ENCODE peak calls at places on chromosomes 11 and 22, in five cellular contexts. D is thoracic aorta, P is mucosa of descending colon, O is neuronal stem cell, X is fibroblast of the aortic adventitia. W is an unnamed sample.

GRCh38 chr11:82865841-82866240 is 34.4 kb downstream of the PRCP start:
- DNase-seq in D (no peak), P (no peak), O (no peak), X (no peak), W (peak)

GRCh38 chr11:17333799-17334586 is 17.6 kb upstream of the NCR3LG1 start:
- DNase-seq in D (no peak), P (no peak), O (no peak), X (no peak), W (no peak)

GRCh38 chr11:36492724-36493304 is 17.3 kb downstream of the TRAF6 start:
- DNase-seq in D (no peak), P (peak), O (peak), X (peak), W (peak)

GRCh38 chr11:14519692-14520085 is 497 bp downstream of the PSMA1 start:
- DNase-seq in D (no peak), P (no peak), O (no peak), X (no peak), W (no peak)

GRCh38 chr11:1832181-1832988 is 2.4 kb upstream of the SYT8 start:
- DNase-seq in D (no peak), P (peak), O (peak), X (peak), W (peak)

GRCh38 chr11:134466909-134467567 is 55.0 kb upstream of the B3GAT1 start:
- DNase-seq in D (no peak), P (peak), O (no peak), X (no peak), W (no peak)

GRCh38 chr11:114251797-114252327 is 44.3 kb upstream of the NNMT start:
- DNase-seq in D (no peak), P (no peak), O (no peak), X (no peak), W (no peak)

GRCh38 chr22:24514241-24515024 is 19.3 kb downstream of the UPB1 start:
- DNase-seq in D (no peak), P (peak), O (no peak), X (no peak), W (no peak)

GRCh38 chr11:126480410-126481302 is 125.2 kb downstream of the ST3GAL4 start:
- DNase-seq in D (peak), P (peak), O (peak), X (peak), W (peak)

GRCh38 chr11:57377098-57377497 is 3.9 kb downstream of the PRG3 start:
- DNase-seq in D (no peak), P (no peak), O (no peak), X (no peak), W (peak)

GRCh38 chr11:36056160-36056751 is 112.4 kb downstream of the LDLRAD3 start:
- DNase-seq in D (no peak), P (peak), O (no peak), X (peak), W (peak)

GRCh38 chr11:105297463-105297862 is 157.9 kb upstream of the CARD18 start:
- DNase-seq in D (no peak), P (no peak), O (no peak), X (peak), W (peak)

GRCh38 chr11:97739892-97740782 is 1280.6 kb upstream of the CNTN5 start:
- DNase-seq in D (no peak), P (no peak), O (no peak), X (peak), W (no peak)

GRCh38 chr22:17773606-17774205 is 563 bp downstream of the BID start:
- DNase-seq in D (no peak), P (peak), O (peak), X (no peak), W (no peak)

GRCh38 chr11:40797981-40798380 is 661.5 kb downstream of the LRRC4C start:
- DNase-seq in D (no peak), P (no peak), O (no peak), X (no peak), W (no peak)

GRCh38 chr11:75260396-75260795 is 19.8 kb downstream of the TPBGL start:
- DNase-seq in D (no peak), P (no peak), O (no peak), X (no peak), W (no peak)

GRCh38 chr11:60370811-60371297 is 7.5 kb upstream of the MS4A7 start:
- DNase-seq in D (no peak), P (no peak), O (no peak), X (no peak), W (no peak)

GRCh38 chr11:70926543-70926942 is 325.8 kb downstream of the SHANK2 start:
- DNase-seq in D (no peak), P (no peak), O (no peak), X (no peak), W (no peak)

GRCh38 chr22:21646608-21647590 is 4.8 kb downstream of the SDF2L1 start:
- DNase-seq in D (no peak), P (peak), O (peak), X (peak), W (peak)

DNA sequence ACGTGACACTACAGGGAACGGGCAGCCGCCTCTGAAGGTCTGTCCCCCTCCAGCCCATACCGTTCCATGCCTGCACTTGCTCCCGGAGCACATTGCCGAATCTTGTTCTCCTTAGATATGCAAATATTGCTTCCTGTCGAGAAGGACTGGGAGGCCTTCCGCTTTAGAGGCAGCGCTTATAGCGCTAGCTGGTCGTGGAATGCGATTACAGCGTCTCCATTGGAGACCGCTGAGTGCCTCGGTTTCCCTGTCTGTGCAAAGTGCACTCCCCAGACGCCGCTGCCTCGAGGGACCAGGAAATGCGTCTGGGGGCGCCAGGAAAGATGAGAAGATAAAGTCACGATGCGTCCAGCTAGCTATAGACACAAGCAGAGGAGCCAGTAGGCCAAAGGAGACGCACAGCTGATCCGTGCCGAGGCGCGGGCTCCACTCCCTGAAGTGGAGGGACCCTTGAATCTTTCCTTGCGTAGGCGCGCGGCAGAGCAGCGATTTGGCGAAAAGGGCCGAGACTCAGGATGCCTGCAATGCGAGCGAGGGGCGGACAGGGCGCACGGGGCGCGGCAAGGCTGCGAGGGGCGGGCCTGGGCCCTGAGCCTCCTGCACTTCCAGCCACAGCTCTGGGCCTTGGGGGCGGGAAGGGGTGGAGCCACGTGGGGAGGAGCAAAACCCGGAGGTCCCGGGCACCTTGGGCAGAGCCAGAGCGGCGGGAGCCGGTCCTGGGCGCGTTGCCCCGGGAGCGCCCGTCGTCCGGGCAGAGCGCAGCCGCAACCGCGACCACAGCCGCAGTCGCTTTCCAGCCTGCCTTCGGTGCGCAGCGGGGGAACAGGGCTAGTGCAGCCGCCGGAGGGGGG is at the start of gene RASSF10:
- DNase-seq in D (no peak), P (peak), O (peak), X (no peak), W (no peak)
- H3K4me3 ChIP-seq in D (peak), P (no peak), O (peak), X (no peak), W (no peak)

GRCh38 chr11:32434387-32435151 is 770 bp downstream of the WT1 start:
- DNase-seq in D (no peak), P (no peak), O (no peak), X (peak), W (no peak)

GRCh38 chr11:32435152-32435480 is 223 bp downstream of the WT1 start:
- DNase-seq in D (no peak), P (no peak), O (no peak), X (peak), W (no peak)

GRCh38 chr11:32436751-32437405 is 1.5 kb upstream of the WT1 start:
- DNase-seq in D (no peak), P (no peak), O (no peak), X (no peak), W (no peak)

GRCh38 chr11:32435947-32436750 is 810 bp upstream of the WT1 start:
- DNase-seq in D (no peak), P (no peak), O (no peak), X (peak), W (no peak)

DNA sequence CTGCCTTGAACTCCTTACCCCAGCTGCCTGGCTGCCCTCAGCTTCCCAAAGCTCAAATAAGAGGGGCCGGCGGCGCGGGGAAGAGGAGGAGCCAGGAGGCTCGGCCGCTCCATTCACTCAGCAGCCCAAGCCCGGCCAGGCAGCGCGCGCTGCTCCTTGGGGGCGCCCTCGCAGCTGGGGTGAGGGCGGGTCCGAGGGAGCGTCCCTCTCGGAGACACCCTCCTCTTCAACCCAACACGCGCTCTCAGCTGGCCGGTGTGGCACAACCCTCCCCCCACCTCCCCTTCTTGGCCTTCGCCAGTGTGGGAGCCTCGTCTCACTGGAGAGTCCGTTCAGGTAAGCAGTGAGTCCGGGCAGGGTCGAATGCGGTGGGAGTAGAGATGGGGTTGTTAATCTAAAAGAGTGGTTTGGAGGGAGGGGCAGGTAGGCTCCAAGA is at the start of gene WT1:
- DNase-seq in D (no peak), P (no peak), O (no peak), X (peak), W (no peak)
- H3K4me3 ChIP-seq in D (peak), P (no peak), O (no peak), X (peak), W (no peak)

GRCh38 chr11:110026823-110027626 is 66.2 kb upstream of the ZC3H12C start:
- DNase-seq in D (no peak), P (peak), O (no peak), X (no peak), W (no peak)
- H3K4me3 ChIP-seq in D (no peak), P (no peak), O (no peak), X (no peak), W (no peak)

GRCh38 chr11:99419991-99420390 is 399.2 kb downstream of the CNTN5 start:
- DNase-seq in D (no peak), P (no peak), O (no peak), X (no peak), W (no peak)

GRCh38 chr11:99425596-99425995 is 404.8 kb downstream of the CNTN5 start:
- DNase-seq in D (no peak), P (no peak), O (no peak), X (no peak), W (no peak)

GRCh38 chr11:99424313-99425084 is 403.8 kb downstream of the CNTN5 start:
- DNase-seq in D (no peak), P (no peak), O (no peak), X (no peak), W (no peak)

GRCh38 chr11:99422581-99423434 is 402.1 kb downstream of the CNTN5 start:
- DNase-seq in D (no peak), P (no peak), O (no peak), X (no peak), W (no peak)

DNA sequence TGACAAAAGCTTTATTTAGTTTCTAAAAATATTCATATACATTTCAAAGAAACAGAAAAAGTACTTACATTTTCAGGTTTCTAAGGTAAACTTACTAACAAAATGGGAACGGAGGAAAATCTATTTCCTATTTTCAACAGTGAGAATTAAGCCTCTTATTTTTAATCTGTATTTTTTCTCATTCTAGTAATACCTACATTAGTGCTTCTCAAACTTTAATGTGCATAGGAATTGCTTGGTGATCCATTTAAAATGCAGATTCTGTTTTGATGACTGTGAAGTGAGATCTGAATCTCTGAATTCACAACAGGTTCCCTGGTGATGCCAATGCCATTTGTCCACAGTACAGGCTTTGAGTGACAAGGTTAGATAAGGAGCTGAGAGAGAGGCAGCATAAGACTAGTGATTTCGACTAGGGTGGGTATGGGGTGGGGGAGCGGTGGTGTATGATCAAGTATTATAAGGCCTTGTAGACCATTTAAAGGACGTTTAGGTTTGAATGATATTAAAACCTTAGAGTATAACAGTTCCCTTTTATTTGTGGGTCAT is 402.8 kb downstream of the CNTN5 start:
- DNase-seq in D (no peak), P (no peak), O (no peak), X (no peak), W (no peak)
- H3K4me3 ChIP-seq in D (no peak), P (no peak), O (no peak), X (no peak), W (no peak)

GRCh38 chr11:46238078-46238966 is 39.1 kb upstream of the CREB3L1 start:
- DNase-seq in D (no peak), P (peak), O (peak), X (peak), W (peak)
- H3K4me3 ChIP-seq in D (peak), P (no peak), O (peak), X (peak), W (peak)

GRCh38 chr22:37063436-37064420 is 12.2 kb downstream of the KCTD17 start:
- DNase-seq in D (no peak), P (peak), O (no peak), X (no peak), W (no peak)
- H3K4me3 ChIP-seq in D (no peak), P (no peak), O (no peak), X (no peak), W (no peak)

GRCh38 chr11:44680982-44681597 is 45.7 kb upstream of the TSPAN18 start:
- DNase-seq in D (no peak), P (peak), O (no peak), X (no peak), W (no peak)

GRCh38 chr11:44675906-44676305 is 50.9 kb upstream of the TSPAN18 start:
- DNase-seq in D (no peak), P (no peak), O (no peak), X (no peak), W (no peak)

GRCh38 chr11:44684886-44685285 is 41.9 kb upstream of the TSPAN18 start:
- DNase-seq in D (no peak), P (no peak), O (no peak), X (no peak), W (no peak)

GRCh38 chr11:44687310-44687842 is 39.4 kb upstream of the TSPAN18 start:
- DNase-seq in D (no peak), P (no peak), O (no peak), X (no peak), W (no peak)

DNA sequence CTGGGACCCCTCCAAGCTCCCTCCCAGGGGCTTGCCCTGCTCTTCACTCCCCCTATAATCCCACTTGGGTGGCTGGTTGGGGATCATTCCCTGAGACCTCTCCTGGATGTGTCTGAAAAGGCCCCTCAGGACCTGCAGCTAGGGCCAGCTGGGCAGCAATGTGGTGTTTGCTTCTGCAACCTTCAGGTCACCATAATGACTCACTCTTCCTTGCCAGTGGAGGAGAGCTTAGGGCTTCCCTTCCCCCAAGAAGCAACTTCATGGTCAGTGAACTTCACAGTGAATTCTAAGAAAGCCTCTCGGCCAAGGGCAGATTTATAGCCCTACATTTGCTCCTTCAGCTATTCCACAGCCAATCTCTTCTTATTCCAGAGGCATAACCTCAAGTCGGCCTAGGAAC is 45.1 kb upstream of the TSPAN18 start:
- DNase-seq in D (no peak), P (no peak), O (no peak), X (peak), W (peak)
- H3K4me3 ChIP-seq in D (no peak), P (no peak), O (no peak), X (no peak), W (no peak)

GRCh38 chr11:61581030-61581928 is at the start of gene SYT7:
- DNase-seq in D (peak), P (peak), O (peak), X (peak), W (peak)

GRCh38 chr11:61581931-61582330 is 1.1 kb upstream of the SYT7 start:
- DNase-seq in D (no peak), P (no peak), O (no peak), X (no peak), W (no peak)

GRCh38 chr11:61579398-61580291 is 1.2 kb downstream of the SYT7 start:
- DNase-seq in D (no peak), P (no peak), O (no peak), X (no peak), W (no peak)

GRCh38 chr11:61578819-61579218 is 2.1 kb downstream of the SYT7 start:
- DNase-seq in D (no peak), P (no peak), O (no peak), X (no peak), W (no peak)

GRCh38 chr11:61580292-61580888 is 486 bp downstream of the SYT7 start:
- DNase-seq in D (no peak), P (no peak), O (no peak), X (no peak), W (no peak)
- H3K4me3 ChIP-seq in D (peak), P (no peak), O (peak), X (peak), W (no peak)

W was measured in AG10803.